ENCODE peak calls at places on chromosomes 13 and 19, in four cellular contexts. B, C, A and Z are unnamed samples.

GRCh38 chr19:3387645-3388589 is 21.5 kb downstream of the NFIC start:
- DNase-seq in C (no peak), B (no peak), A (no peak), Z (no peak)

GRCh38 chr19:17872251-17873001 is 681 bp downstream of the SLC5A5 start:
- DNase-seq in A (no peak), B (no peak), C (no peak), Z (no peak)

GRCh38 chr13:77980592-77980991 is 62.0 kb upstream of the EDNRB start:
- DNase-seq in B (no peak), A (no peak), C (no peak), Z (no peak)

GRCh38 chr19:41401483-41401882 is 3.9 kb downstream of the BCKDHA start:
- DNase-seq in B (no peak), C (no peak), A (no peak), Z (no peak)

GRCh38 chr13:29875646-29876045 is 25.2 kb upstream of the UBL3 start:
- DNase-seq in B (no peak), C (no peak), A (no peak), Z (no peak)

GRCh38 chr19:16779539-16780163 is 49.5 kb upstream of the SIN3B start:
- DNase-seq in C (no peak), A (no peak), B (no peak), Z (no peak)

GRCh38 chr13:39379667-39380655 is 223.0 kb downstream of the LHFPL6 start:
- DNase-seq in A (no peak), C (no peak), B (no peak), Z (no peak)

GRCh38 chr13:68551701-68552522 is 1321.8 kb upstream of the PCDH9 start:
- DNase-seq in A (no peak), C (no peak), B (no peak), Z (no peak)

GRCh38 chr13:105442941-105443340 is 1092.5 kb downstream of the EFNB2 start:
- DNase-seq in C (no peak), B (no peak), A (no peak), Z (no peak)

GRCh38 chr19:19538077-19538764 is at the start of gene CILP2:
- DNase-seq in A (no peak), B (no peak), C (no peak), Z (no peak)

GRCh38 chr19:11382898-11383705 is 1.0 kb downstream of the EPOR start:
- DNase-seq in A (peak; percentile 95), C (no peak), B (no peak), Z (peak; percentile 55)

GRCh38 chr19:55297267-55297666 is 13.5 kb downstream of the BRSK1 start:
- DNase-seq in A (peak; percentile 60), B (no peak), C (no peak), Z (peak; percentile 24)

GRCh38 chr19:41887711-41888382 is 4.9 kb downstream of the ARHGEF1 start:
- DNase-seq in A (no peak), B (no peak), C (no peak), Z (no peak)

GRCh38 chr13:35988648-35989081 is 142.5 kb downstream of the DCLK1 start:
- DNase-seq in C (no peak), A (no peak), B (no peak), Z (no peak)

GRCh38 chr19:3289971-3290569 is 65.6 kb downstream of the CELF5 start:
- DNase-seq in B (no peak), C (no peak), A (no peak), Z (no peak)

GRCh38 chr13:72853000-72853399 is 71.1 kb downstream of the PIBF1 start:
- DNase-seq in C (no peak), B (no peak), A (no peak), Z (no peak)

GRCh38 chr13:95842898-95843297 is 166.0 kb downstream of the DNAJC3 start:
- DNase-seq in B (no peak), A (no peak), C (no peak), Z (no peak)

GRCh38 chr13:73107970-73108369 is 49.2 kb downstream of the KLF5 start:
- DNase-seq in A (no peak), C (no peak), B (no peak), Z (no peak)

GRCh38 chr19:15379996-15380647 is 535 bp upstream of the AKAP8 start:
- DNase-seq in C (no peak), B (no peak), A (peak; percentile 84), Z (no peak)

GRCh38 chr19:37983916-37984315 is 76.9 kb downstream of the SIPA1L3 start:
- DNase-seq in C (no peak), A (no peak), B (no peak), Z (no peak)

GRCh38 chr19:55641376-55642152 is 762 bp downstream of the ZNF580 start:
- DNase-seq in A (no peak), C (no peak), B (no peak), Z (no peak)

GRCh38 chr13:63843766-63844699 is 2428.4 kb upstream of the PCDH20 start:
- DNase-seq in B (no peak), C (no peak), A (no peak), Z (no peak)

GRCh38 chr19:10223488-10224213 is 7.5 kb downstream of the S1PR2 start:
- DNase-seq in A (peak; percentile 52), B (no peak), C (no peak), Z (no peak)

GRCh38 chr13:109400625-109401257 is 385.6 kb downstream of the IRS2 start:
- DNase-seq in C (no peak), A (no peak), B (no peak), Z (no peak)

GRCh38 chr13:101785858-101786257 is 333.4 kb downstream of the ITGBL1 start:
- DNase-seq in A (no peak), B (no peak), C (no peak), Z (no peak)

GRCh38 chr19:13005861-13006370 is 10.6 kb downstream of the NFIX start:
- DNase-seq in C (no peak), A (no peak), B (no peak), Z (no peak)

GRCh38 chr13:40315416-40316064 is 350.9 kb downstream of the FOXO1 start:
- DNase-seq in B (no peak), C (no peak), A (no peak), Z (no peak)

GRCh38 chr19:2716722-2717637 is 4.2 kb downstream of the DIRAS1 start:
- DNase-seq in A (no peak), C (no peak), B (no peak), Z (no peak)

GRCh38 chr13:114063545-114064515 is 68.6 kb downstream of the RASA3 start:
- DNase-seq in A (peak; percentile 44), B (no peak), C (no peak), Z (peak; percentile 62)

GRCh38 chr13:77309254-77309653 is 17.6 kb downstream of the MYCBP2 start:
- DNase-seq in A (no peak), B (no peak), C (no peak), Z (no peak)

GRCh38 chr13:42836930-42837329 is 55.5 kb downstream of the FAM216B start:
- DNase-seq in A (no peak), B (no peak), C (no peak), Z (no peak)
- TF ChIP-seq SPI1 in A (no peak), B (no peak), C (no peak), Z (no peak)

GRCh38 chr13:59750860-59751259 is 412.9 kb downstream of the DIAPH3 start:
- DNase-seq in C (no peak), A (no peak), B (no peak), Z (no peak)
- TF ChIP-seq SPI1 in C (no peak), A (no peak), B (no peak), Z (no peak)

GRCh38 chr13:97809576-97809975 is 143.9 kb upstream of the IPO5 start:
- DNase-seq in C (no peak), A (no peak), B (no peak), Z (no peak)

GRCh38 chr13:97810152-97810551 is 143.3 kb upstream of the IPO5 start:
- DNase-seq in C (no peak), B (no peak), A (no peak), Z (no peak)
- TF ChIP-seq SPI1 in C (no peak), B (no peak), A (no peak), Z (no peak)

GRCh38 chr13:43763143-43763759 is 23.5 kb downstream of the ENOX1 start:
- DNase-seq in A (no peak), B (no peak), C (no peak), Z (no peak)
- TF ChIP-seq SPI1 in A (no peak), B (no peak), C (no peak), Z (no peak)

GRCh38 chr19:8593931-8594330 is 16.6 kb downstream of the ADAMTS10 start:
- DNase-seq in C (no peak), B (no peak), A (no peak), Z (no peak)
- TF ChIP-seq SPI1 in C (no peak), B (no peak), A (no peak), Z (no peak)